ENCODE peak calls at places on chromosomes 6 and 20, in nine cellular contexts. One of them, this sample, is unnamed.

GRCh38 chr20:47311967-47312681 is 44.4 kb downstream of the ZMYND8 start:
- DNase-seq in GM06990: no peak
- DNase-seq in CD8-positive, alpha-beta T cell: no peak
- DNase-seq in NCI-H1092: no peak
- DNase-seq in cardiac muscle cell: no peak
- DNase-seq in HEK293T: no peak
- DNase-seq in HT1080: no peak
- DNase-seq in GM04503: no peak
- DNase-seq in nucleus accumbens: no peak
- DNase-seq in this sample: no peak

GRCh38 chr6:1417718-1418117 is 28.3 kb downstream of the FOXF2 start:
- DNase-seq in NCI-H1092: no peak
- DNase-seq in GM04503: no peak
- DNase-seq in HT1080: no peak
- DNase-seq in HEK293T: no peak
- DNase-seq in CD8-positive, alpha-beta T cell: no peak
- DNase-seq in cardiac muscle cell: no peak
- DNase-seq in nucleus accumbens: no peak
- DNase-seq in GM06990: no peak
- DNase-seq in this sample: no peak

GRCh38 chr6:42777126-42777822 is 4.6 kb upstream of the BICRAL start:
- DNase-seq in cardiac muscle cell: no peak
- DNase-seq in GM04503: no peak
- DNase-seq in HEK293T: no peak
- DNase-seq in nucleus accumbens: no peak
- DNase-seq in HT1080: peak
- DNase-seq in NCI-H1092: no peak
- DNase-seq in CD8-positive, alpha-beta T cell: no peak
- DNase-seq in GM06990: peak
- DNase-seq in this sample: no peak

GRCh38 chr20:25294459-25295385 is 46.8 kb downstream of the PYGB start:
- DNase-seq in NCI-H1092: peak
- DNase-seq in CD8-positive, alpha-beta T cell: peak
- DNase-seq in GM04503: no peak
- DNase-seq in HT1080: peak
- DNase-seq in HEK293T: peak
- DNase-seq in nucleus accumbens: peak
- DNase-seq in GM06990: peak
- DNase-seq in cardiac muscle cell: peak
- DNase-seq in this sample: no peak

GRCh38 chr6:159915397-159915796 is 24.6 kb downstream of the MAS1 start:
- DNase-seq in cardiac muscle cell: no peak
- DNase-seq in CD8-positive, alpha-beta T cell: no peak
- DNase-seq in NCI-H1092: no peak
- DNase-seq in GM04503: no peak
- DNase-seq in nucleus accumbens: no peak
- DNase-seq in GM06990: no peak
- DNase-seq in HEK293T: no peak
- DNase-seq in HT1080: no peak
- DNase-seq in this sample: no peak

GRCh38 chr6:13428528-13429405 is 58.6 kb downstream of the GFOD1 start:
- DNase-seq in CD8-positive, alpha-beta T cell: no peak
- DNase-seq in NCI-H1092: no peak
- DNase-seq in cardiac muscle cell: no peak
- DNase-seq in GM04503: no peak
- DNase-seq in HT1080: no peak
- DNase-seq in nucleus accumbens: no peak
- DNase-seq in GM06990: peak
- DNase-seq in HEK293T: no peak
- DNase-seq in this sample: no peak

GRCh38 chr20:8293791-8294190 is 161.7 kb downstream of the PLCB1 start:
- DNase-seq in NCI-H1092: no peak
- DNase-seq in HT1080: no peak
- DNase-seq in GM06990: no peak
- DNase-seq in cardiac muscle cell: no peak
- DNase-seq in HEK293T: no peak
- DNase-seq in CD8-positive, alpha-beta T cell: no peak
- DNase-seq in nucleus accumbens: no peak
- DNase-seq in GM04503: no peak
- DNase-seq in this sample: no peak

GRCh38 chr20:17638835-17639407 is 43.1 kb downstream of the RRBP1 start:
- DNase-seq in HT1080: no peak
- DNase-seq in cardiac muscle cell: no peak
- DNase-seq in nucleus accumbens: no peak
- DNase-seq in GM04503: no peak
- DNase-seq in CD8-positive, alpha-beta T cell: no peak
- DNase-seq in NCI-H1092: no peak
- DNase-seq in GM06990: no peak
- DNase-seq in HEK293T: no peak
- DNase-seq in this sample: no peak

GRCh38 chr6:135170849-135171248 is 10.3 kb upstream of the MYB start:
- DNase-seq in GM04503: no peak
- DNase-seq in HT1080: no peak
- DNase-seq in GM06990: peak
- DNase-seq in HEK293T: no peak
- DNase-seq in cardiac muscle cell: no peak
- DNase-seq in CD8-positive, alpha-beta T cell: no peak
- DNase-seq in nucleus accumbens: no peak
- DNase-seq in NCI-H1092: no peak
- DNase-seq in this sample: no peak

GRCh38 chr6:15736023-15736696 is 73.3 kb upstream of the DTNBP1 start:
- DNase-seq in CD8-positive, alpha-beta T cell: no peak
- DNase-seq in nucleus accumbens: no peak
- DNase-seq in GM06990: no peak
- DNase-seq in GM04503: no peak
- DNase-seq in cardiac muscle cell: no peak
- DNase-seq in NCI-H1092: no peak
- DNase-seq in HT1080: no peak
- DNase-seq in HEK293T: no peak
- DNase-seq in this sample: no peak

GRCh38 chr6:25202505-25202904 is 76.7 kb upstream of the CARMIL1 start:
- DNase-seq in HT1080: no peak
- DNase-seq in CD8-positive, alpha-beta T cell: no peak
- DNase-seq in NCI-H1092: no peak
- DNase-seq in GM06990: no peak
- DNase-seq in cardiac muscle cell: no peak
- DNase-seq in nucleus accumbens: no peak
- DNase-seq in HEK293T: no peak
- DNase-seq in GM04503: peak
- DNase-seq in this sample: no peak

GRCh38 chr20:53226788-53227187 is 254.6 kb downstream of the TSHZ2 start:
- DNase-seq in HT1080: no peak
- DNase-seq in nucleus accumbens: no peak
- DNase-seq in HEK293T: no peak
- DNase-seq in NCI-H1092: no peak
- DNase-seq in GM06990: no peak
- DNase-seq in cardiac muscle cell: no peak
- DNase-seq in GM04503: no peak
- DNase-seq in CD8-positive, alpha-beta T cell: no peak
- DNase-seq in this sample: no peak

GRCh38 chr6:82364087-82365010 is 732 bp downstream of the TPBG start:
- DNase-seq in HT1080: peak
- DNase-seq in GM06990: peak
- DNase-seq in CD8-positive, alpha-beta T cell: no peak
- DNase-seq in cardiac muscle cell: peak
- DNase-seq in HEK293T: peak
- DNase-seq in nucleus accumbens: no peak
- DNase-seq in GM04503: no peak
- DNase-seq in NCI-H1092: peak
- DNase-seq in this sample: peak

GRCh38 chr20:56347628-56348305 is 11.0 kb upstream of the FAM210B start:
- DNase-seq in HEK293T: no peak
- DNase-seq in CD8-positive, alpha-beta T cell: no peak
- DNase-seq in HT1080: no peak
- DNase-seq in cardiac muscle cell: no peak
- DNase-seq in NCI-H1092: no peak
- DNase-seq in nucleus accumbens: no peak
- DNase-seq in GM04503: no peak
- DNase-seq in GM06990: no peak
- DNase-seq in this sample: no peak

GRCh38 chr6:119328254-119328653 is 21.3 kb downstream of the MAN1A1 start:
- DNase-seq in HEK293T: no peak
- DNase-seq in NCI-H1092: no peak
- DNase-seq in GM06990: no peak
- DNase-seq in cardiac muscle cell: no peak
- DNase-seq in CD8-positive, alpha-beta T cell: no peak
- DNase-seq in nucleus accumbens: no peak
- DNase-seq in GM04503: no peak
- DNase-seq in HT1080: no peak
- DNase-seq in this sample: no peak

This sample was measured in GM04504.